ENCODE peak calls at places on chromosomes 13 and 19, in eight cellular contexts. One of them, this sample, is unnamed. For H3K27me3, the result is how much of the 10 kb centered on the place peaks cover.

GRCh38 chr13:50161052-50161451 is 145.8 kb downstream of the KCNRG start:
- DNase-seq in neural progenitor cell: no peak
- DNase-seq in left ventricle myocardium inferior: no peak
- DNase-seq in psoas muscle: no peak
- DNase-seq in dorsolateral prefrontal cortex: no peak
- DNase-seq in heart right ventricle: no peak
- DNase-seq in IMR-90: peak
- DNase-seq in mesenchymal stem cell: peak
- DNase-seq in this sample: no peak

GRCh38 chr19:5809053-5809452 is 4.2 kb downstream of the NRTN start:
- DNase-seq in heart right ventricle: no peak
- DNase-seq in neural progenitor cell: no peak
- DNase-seq in psoas muscle: no peak
- DNase-seq in mesenchymal stem cell: no peak
- DNase-seq in dorsolateral prefrontal cortex: no peak
- DNase-seq in IMR-90: no peak
- DNase-seq in left ventricle myocardium inferior: no peak
- DNase-seq in this sample: no peak

GRCh38 chr13:110561335-110562033 is at the start of gene RAB20:
- DNase-seq in dorsolateral prefrontal cortex: peak
- DNase-seq in left ventricle myocardium inferior: peak
- DNase-seq in heart right ventricle: peak
- DNase-seq in neural progenitor cell: peak
- DNase-seq in psoas muscle: peak
- DNase-seq in IMR-90: peak
- DNase-seq in mesenchymal stem cell: peak
- DNase-seq in this sample: peak

GRCh38 chr19:40687525-40688016 is 2.9 kb downstream of the NUMBL start:
- DNase-seq in heart right ventricle: peak
- DNase-seq in left ventricle myocardium inferior: peak
- DNase-seq in IMR-90: peak
- DNase-seq in mesenchymal stem cell: no peak
- DNase-seq in psoas muscle: peak
- DNase-seq in dorsolateral prefrontal cortex: no peak
- DNase-seq in neural progenitor cell: no peak
- DNase-seq in this sample: no peak

GRCh38 chr13:114146629-114147028 is 14.2 kb upstream of the RASA3 start:
- DNase-seq in heart right ventricle: no peak
- DNase-seq in mesenchymal stem cell: no peak
- DNase-seq in neural progenitor cell: peak
- DNase-seq in dorsolateral prefrontal cortex: no peak
- DNase-seq in psoas muscle: peak
- DNase-seq in IMR-90: no peak
- DNase-seq in left ventricle myocardium inferior: no peak
- DNase-seq in this sample: no peak

GRCh38 chr13:54647275-54647674 is 1618.7 kb downstream of the OLFM4 start:
- DNase-seq in left ventricle myocardium inferior: no peak
- DNase-seq in mesenchymal stem cell: no peak
- DNase-seq in IMR-90: no peak
- DNase-seq in heart right ventricle: no peak
- DNase-seq in dorsolateral prefrontal cortex: no peak
- DNase-seq in neural progenitor cell: no peak
- DNase-seq in psoas muscle: no peak
- DNase-seq in this sample: no peak

GRCh38 chr13:60679131-60679530 is 282.1 kb downstream of the TDRD3 start:
- DNase-seq in IMR-90: no peak
- DNase-seq in dorsolateral prefrontal cortex: no peak
- DNase-seq in mesenchymal stem cell: no peak
- DNase-seq in left ventricle myocardium inferior: no peak
- DNase-seq in neural progenitor cell: no peak
- DNase-seq in psoas muscle: no peak
- DNase-seq in heart right ventricle: no peak
- DNase-seq in this sample: no peak

GRCh38 chr13:91817250-91817649 is 418.8 kb downstream of the GPC5 start:
- DNase-seq in neural progenitor cell: no peak
- DNase-seq in psoas muscle: no peak
- DNase-seq in dorsolateral prefrontal cortex: no peak
- DNase-seq in left ventricle myocardium inferior: no peak
- DNase-seq in IMR-90: peak
- DNase-seq in mesenchymal stem cell: peak
- DNase-seq in heart right ventricle: no peak
- DNase-seq in this sample: no peak

GRCh38 chr19:15101479-15102082 is 5.6 kb upstream of the SYDE1 start:
- DNase-seq in left ventricle myocardium inferior: no peak
- DNase-seq in psoas muscle: no peak
- DNase-seq in neural progenitor cell: peak
- DNase-seq in dorsolateral prefrontal cortex: no peak
- DNase-seq in mesenchymal stem cell: peak
- DNase-seq in heart right ventricle: no peak
- DNase-seq in IMR-90: peak
- DNase-seq in this sample: peak

GRCh38 chr13:79990048-79990447 is 350.9 kb downstream of the SPRY2 start:
- DNase-seq in mesenchymal stem cell: peak
- DNase-seq in IMR-90: peak
- DNase-seq in heart right ventricle: no peak
- DNase-seq in dorsolateral prefrontal cortex: no peak
- DNase-seq in psoas muscle: no peak
- DNase-seq in left ventricle myocardium inferior: no peak
- DNase-seq in neural progenitor cell: no peak
- DNase-seq in this sample: no peak

GRCh38 chr13:24022568-24022967 is 125.3 kb upstream of the C1QTNF9B start:
- DNase-seq in left ventricle myocardium inferior: no peak
- DNase-seq in heart right ventricle: no peak
- DNase-seq in neural progenitor cell: no peak
- DNase-seq in dorsolateral prefrontal cortex: no peak
- DNase-seq in IMR-90: peak
- DNase-seq in mesenchymal stem cell: no peak
- DNase-seq in psoas muscle: no peak
- DNase-seq in this sample: no peak

GRCh38 chr13:109608032-109608431 is 178.4 kb downstream of the IRS2 start:
- DNase-seq in mesenchymal stem cell: no peak
- DNase-seq in heart right ventricle: no peak
- DNase-seq in dorsolateral prefrontal cortex: no peak
- DNase-seq in left ventricle myocardium inferior: no peak
- DNase-seq in neural progenitor cell: no peak
- DNase-seq in IMR-90: no peak
- DNase-seq in psoas muscle: no peak
- DNase-seq in this sample: no peak

GRCh38 chr19:30665449-30665848 is 293.3 kb downstream of the ZNF536 start:
- DNase-seq in neural progenitor cell: no peak
- DNase-seq in mesenchymal stem cell: no peak
- DNase-seq in psoas muscle: no peak
- DNase-seq in IMR-90: no peak
- DNase-seq in heart right ventricle: no peak
- DNase-seq in dorsolateral prefrontal cortex: no peak
- DNase-seq in left ventricle myocardium inferior: no peak
- DNase-seq in this sample: no peak

GRCh38 chr19:48290341-48290922 is 20.6 kb downstream of the ZNF114 start:
- DNase-seq in heart right ventricle: no peak
- DNase-seq in left ventricle myocardium inferior: no peak
- DNase-seq in IMR-90: peak
- DNase-seq in neural progenitor cell: peak
- DNase-seq in dorsolateral prefrontal cortex: no peak
- DNase-seq in psoas muscle: no peak
- DNase-seq in mesenchymal stem cell: peak
- DNase-seq in this sample: no peak
- H3K4me3 ChIP-seq in heart right ventricle: no peak
- H3K4me3 ChIP-seq in left ventricle myocardium inferior: peak
- H3K4me3 ChIP-seq in IMR-90: peak
- H3K4me3 ChIP-seq in neural progenitor cell: peak
- H3K4me3 ChIP-seq in dorsolateral prefrontal cortex: peak
- H3K4me3 ChIP-seq in psoas muscle: peak
- H3K4me3 ChIP-seq in mesenchymal stem cell: peak
- H3K4me3 ChIP-seq in this sample: no peak

DNA sequence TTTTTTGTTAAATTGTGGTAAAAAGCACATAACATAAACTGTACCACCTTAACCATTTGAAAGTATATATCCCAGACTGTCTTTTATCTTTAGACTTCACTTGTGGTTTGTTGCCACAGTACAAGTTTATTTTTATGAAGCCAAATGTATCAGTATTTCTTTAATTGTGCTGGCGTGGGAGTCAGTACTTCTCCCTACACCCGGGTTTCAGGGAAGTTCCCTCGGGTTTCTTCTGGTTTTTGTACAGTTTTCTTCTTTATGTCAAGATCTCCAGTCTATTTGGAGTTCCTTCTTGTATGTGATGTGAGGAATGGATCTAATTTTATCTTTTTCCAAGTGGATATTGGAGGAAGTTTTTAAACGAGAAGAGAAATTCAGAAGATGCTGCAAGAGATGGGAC is 20.5 kb downstream of the CCDC8 start:
- DNase-seq in psoas muscle: no peak
- DNase-seq in neural progenitor cell: no peak
- DNase-seq in heart right ventricle: no peak
- DNase-seq in left ventricle myocardium inferior: no peak
- DNase-seq in IMR-90: no peak
- DNase-seq in mesenchymal stem cell: no peak
- DNase-seq in dorsolateral prefrontal cortex: no peak
- DNase-seq in this sample: no peak
- H3K27ac ChIP-seq in psoas muscle: no peak
- H3K27ac ChIP-seq in neural progenitor cell: peak
- H3K27ac ChIP-seq in heart right ventricle: no peak
- H3K27ac ChIP-seq in left ventricle myocardium inferior: no peak
- H3K27ac ChIP-seq in IMR-90: peak
- H3K27ac ChIP-seq in mesenchymal stem cell: no peak
- H3K27ac ChIP-seq in dorsolateral prefrontal cortex: peak
- H3K27ac ChIP-seq in this sample: no peak

GRCh38 chr19:1734328-1734966 is 18.9 kb upstream of the ONECUT3 start:
- DNase-seq in psoas muscle: no peak
- DNase-seq in neural progenitor cell: no peak
- DNase-seq in heart right ventricle: no peak
- DNase-seq in left ventricle myocardium inferior: no peak
- DNase-seq in dorsolateral prefrontal cortex: no peak
- DNase-seq in mesenchymal stem cell: no peak
- DNase-seq in IMR-90: no peak
- DNase-seq in this sample: no peak
- H3K27me3 ChIP-seq in psoas muscle: under half
- H3K27me3 ChIP-seq in neural progenitor cell: half or more
- H3K27me3 ChIP-seq in heart right ventricle: half or more
- H3K27me3 ChIP-seq in left ventricle myocardium inferior: half or more
- H3K27me3 ChIP-seq in dorsolateral prefrontal cortex: under half
- H3K27me3 ChIP-seq in mesenchymal stem cell: half or more
- H3K27me3 ChIP-seq in IMR-90: under half
- H3K27me3 ChIP-seq in this sample: under half

GRCh38 chr19:51226068-51226467 is 1.2 kb downstream of the CD33 start:
- DNase-seq in IMR-90: no peak
- DNase-seq in heart right ventricle: no peak
- DNase-seq in left ventricle myocardium inferior: no peak
- DNase-seq in dorsolateral prefrontal cortex: no peak
- DNase-seq in psoas muscle: no peak
- DNase-seq in mesenchymal stem cell: no peak
- DNase-seq in neural progenitor cell: no peak
- DNase-seq in this sample: no peak
- H3K4me3 ChIP-seq in IMR-90: no peak
- H3K4me3 ChIP-seq in heart right ventricle: no peak
- H3K4me3 ChIP-seq in left ventricle myocardium inferior: peak
- H3K4me3 ChIP-seq in dorsolateral prefrontal cortex: no peak
- H3K4me3 ChIP-seq in psoas muscle: peak
- H3K4me3 ChIP-seq in mesenchymal stem cell: no peak
- H3K4me3 ChIP-seq in neural progenitor cell: no peak
- H3K4me3 ChIP-seq in this sample: no peak

GRCh38 chr13:98171806-98172569 is 5.1 kb downstream of the RNF113B start:
- DNase-seq in neural progenitor cell: peak
- DNase-seq in dorsolateral prefrontal cortex: peak
- DNase-seq in mesenchymal stem cell: peak
- DNase-seq in psoas muscle: peak
- DNase-seq in heart right ventricle: peak
- DNase-seq in IMR-90: peak
- DNase-seq in left ventricle myocardium inferior: peak
- DNase-seq in this sample: no peak

GRCh38 chr13:98172570-98173405 is 4.3 kb downstream of the RNF113B start:
- DNase-seq in dorsolateral prefrontal cortex: no peak
- DNase-seq in neural progenitor cell: no peak
- DNase-seq in psoas muscle: no peak
- DNase-seq in heart right ventricle: no peak
- DNase-seq in mesenchymal stem cell: peak
- DNase-seq in IMR-90: peak
- DNase-seq in left ventricle myocardium inferior: no peak
- DNase-seq in this sample: no peak

GRCh38 chr13:98174321-98174720 is 2.7 kb downstream of the RNF113B start:
- DNase-seq in dorsolateral prefrontal cortex: no peak
- DNase-seq in heart right ventricle: no peak
- DNase-seq in mesenchymal stem cell: no peak
- DNase-seq in neural progenitor cell: no peak
- DNase-seq in IMR-90: no peak
- DNase-seq in psoas muscle: no peak
- DNase-seq in left ventricle myocardium inferior: no peak
- DNase-seq in this sample: no peak

GRCh38 chr13:98173431-98173921 is 3.6 kb downstream of the RNF113B start:
- DNase-seq in psoas muscle: no peak
- DNase-seq in left ventricle myocardium inferior: no peak
- DNase-seq in dorsolateral prefrontal cortex: no peak
- DNase-seq in IMR-90: peak
- DNase-seq in neural progenitor cell: peak
- DNase-seq in mesenchymal stem cell: peak
- DNase-seq in heart right ventricle: no peak
- DNase-seq in this sample: no peak

DNA sequence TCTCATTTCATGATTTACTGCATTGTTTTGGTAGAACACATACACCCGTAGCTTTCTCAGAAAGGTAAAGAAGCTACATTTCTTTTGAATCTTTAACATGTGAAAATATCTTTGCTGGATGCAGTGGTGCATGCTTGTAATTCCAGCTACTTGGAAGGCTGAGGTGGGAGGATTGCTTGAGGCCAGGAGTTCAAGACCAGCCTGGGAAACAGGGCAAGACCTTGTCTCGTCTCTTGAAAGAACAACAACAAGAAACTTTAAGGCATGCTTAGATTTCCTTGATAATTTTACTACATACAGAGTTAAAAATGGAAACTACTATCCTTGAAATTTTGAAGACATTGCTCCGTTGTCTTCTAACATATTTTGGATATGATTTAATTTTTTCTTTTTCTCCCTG is 7.7 kb downstream of the RNF113B start:
- DNase-seq in heart right ventricle: no peak
- DNase-seq in neural progenitor cell: no peak
- DNase-seq in psoas muscle: no peak
- DNase-seq in dorsolateral prefrontal cortex: no peak
- DNase-seq in mesenchymal stem cell: no peak
- DNase-seq in left ventricle myocardium inferior: no peak
- DNase-seq in IMR-90: no peak
- DNase-seq in this sample: no peak
- H3K27ac ChIP-seq in heart right ventricle: no peak
- H3K27ac ChIP-seq in neural progenitor cell: no peak
- H3K27ac ChIP-seq in psoas muscle: no peak
- H3K27ac ChIP-seq in dorsolateral prefrontal cortex: no peak
- H3K27ac ChIP-seq in mesenchymal stem cell: no peak
- H3K27ac ChIP-seq in left ventricle myocardium inferior: no peak
- H3K27ac ChIP-seq in IMR-90: no peak
- H3K27ac ChIP-seq in this sample: no peak

DNA sequence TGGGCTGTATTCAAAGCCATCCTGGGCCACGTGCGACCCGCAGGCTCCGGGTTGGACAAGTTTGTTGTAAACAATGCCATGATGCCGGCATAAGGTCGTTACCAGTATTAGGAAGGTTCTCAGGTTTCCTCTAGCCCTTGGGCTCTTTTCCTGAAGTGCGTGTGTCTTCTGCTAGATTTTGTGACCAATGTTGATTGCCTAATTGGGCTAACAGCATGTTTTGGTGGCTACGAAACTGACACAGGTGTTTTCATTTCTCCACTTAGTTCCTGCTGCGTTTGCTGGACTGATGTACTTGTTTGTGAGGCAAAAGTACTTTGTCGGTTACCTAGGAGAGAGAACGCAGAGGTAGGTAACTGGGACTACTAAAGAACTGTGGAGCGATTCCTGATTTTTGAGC is 20.3 kb downstream of the ALOX5AP start:
- DNase-seq in dorsolateral prefrontal cortex: no peak
- DNase-seq in left ventricle myocardium inferior: no peak
- DNase-seq in IMR-90: no peak
- DNase-seq in neural progenitor cell: no peak
- DNase-seq in psoas muscle: no peak
- DNase-seq in mesenchymal stem cell: no peak
- DNase-seq in heart right ventricle: no peak
- DNase-seq in this sample: no peak
- H3K27me3 ChIP-seq in dorsolateral prefrontal cortex: under half
- H3K27me3 ChIP-seq in left ventricle myocardium inferior: under half
- H3K27me3 ChIP-seq in IMR-90: under half
- H3K27me3 ChIP-seq in neural progenitor cell: under half
- H3K27me3 ChIP-seq in psoas muscle: under half
- H3K27me3 ChIP-seq in mesenchymal stem cell: half or more
- H3K27me3 ChIP-seq in heart right ventricle: under half
- H3K27me3 ChIP-seq in this sample: under half